ENCODE peak calls at places on chromosomes 2 and 18, in seven cellular contexts. T is RWPE1, G is ascending aorta, Z is endothelial cell of umbilical vein, A is brain microvascular endothelial cell, Y is dorsolateral prefrontal cortex, M is HepG2. D is an unnamed sample.

GRCh38 chr2:191274404-191274803 is 29.2 kb downstream of the MYO1B start:
- DNase-seq in A (no peak), Y (no peak), G (no peak), T (no peak), Z (no peak), M (no peak), D (no peak)

GRCh38 chr18:62030091-62030985 is 137.5 kb upstream of the RNF152 start:
- DNase-seq in M (no peak), T (no peak), Z (no peak), G (no peak), Y (no peak), A (no peak), D (no peak)

GRCh38 chr2:15084826-15085489 is 452.4 kb downstream of the LRATD1 start:
- DNase-seq in Y (no peak), M (no peak), A (no peak), G (no peak), T (no peak), Z (no peak), D (no peak)

GRCh38 chr2:42196403-42197267 is 27.5 kb downstream of the EML4 start:
- DNase-seq in A (peak), T (no peak), Z (peak), Y (no peak), G (no peak), M (peak), D (no peak)

GRCh38 chr18:63336366-63337099 is 17.0 kb upstream of the BCL2 start:
- DNase-seq in M (peak), T (peak), G (no peak), Z (peak), Y (no peak), A (peak), D (peak)

GRCh38 chr2:128605931-128606330 is 287.3 kb upstream of the HS6ST1 start:
- DNase-seq in G (peak), A (no peak), Y (no peak), Z (no peak), T (no peak), M (no peak), D (no peak)

GRCh38 chr2:207813221-207813916 is 43.7 kb upstream of the FZD5 start:
- DNase-seq in Z (no peak), M (no peak), A (no peak), T (no peak), G (no peak), Y (peak), D (no peak)

GRCh38 chr2:126383800-126384199 is 272.2 kb upstream of the GYPC start:
- DNase-seq in A (no peak), M (no peak), Y (no peak), G (no peak), T (no peak), Z (no peak), D (no peak)

GRCh38 chr2:9627310-9627709 is 3.5 kb downstream of the YWHAQ start:
- DNase-seq in M (no peak), T (no peak), Y (no peak), Z (no peak), G (no peak), A (no peak), D (no peak)

GRCh38 chr2:140275427-140275826 is 1495.2 kb upstream of the NXPH2 start:
- DNase-seq in Y (no peak), T (no peak), M (no peak), G (no peak), A (no peak), Z (no peak), D (no peak)

GRCh38 chr2:216694201-216694825 is 1.0 kb downstream of the IGFBP5 start:
- DNase-seq in Z (peak), T (no peak), M (no peak), G (peak), Y (peak), A (peak), D (no peak)

GRCh38 chr18:55546873-55547704 is 40.9 kb downstream of the TCF4 start:
- DNase-seq in T (no peak), A (peak), G (no peak), M (no peak), Z (peak), Y (peak), D (peak)

GRCh38 chr2:241154915-241155314 is 4.6 kb downstream of the PPP1R7 start:
- DNase-seq in A (no peak), Y (peak), T (no peak), G (no peak), M (no peak), Z (no peak), D (no peak)

GRCh38 chr2:54404270-54404669 is 51.9 kb upstream of the SPTBN1 start:
- DNase-seq in M (no peak), G (no peak), Y (no peak), Z (no peak), T (no peak), A (no peak), D (no peak)

GRCh38 chr18:21851327-21851961 is 110.9 kb downstream of the MIB1 start:
- DNase-seq in G (no peak), A (no peak), T (peak), Z (peak), Y (no peak), M (no peak), D (no peak)

GRCh38 chr2:127695491-127696472 is 5.5 kb upstream of the SFT2D3 start:
- DNase-seq in T (no peak), M (no peak), G (peak), A (peak), Z (peak), Y (peak), D (no peak)

GRCh38 chr2:72893594-72894319 is 6.5 kb downstream of the SPR start:
- DNase-seq in M (peak), Z (peak), Y (peak), T (peak), G (peak), A (peak), D (peak)

GRCh38 chr2:189548686-189549439 is 31.7 kb downstream of the SLC40A1 start:
- DNase-seq in A (no peak), T (no peak), Y (no peak), M (peak), Z (no peak), G (no peak), D (no peak)

GRCh38 chr2:105321875-105322646 is 7.5 kb downstream of the TGFBRAP1 start:
- DNase-seq in G (no peak), Y (no peak), Z (no peak), T (no peak), M (no peak), A (no peak), D (no peak)

GRCh38 chr2:119464977-119465376 is 33.3 kb downstream of the TMEM37 start:
- DNase-seq in G (no peak), M (no peak), T (no peak), A (no peak), Y (no peak), Z (no peak), D (no peak)

GRCh38 chr2:213545481-213545880 is 261.2 kb downstream of the SPAG16 start:
- DNase-seq in M (no peak), G (no peak), Y (no peak), A (no peak), Z (no peak), T (no peak), D (no peak)

GRCh38 chr2:119849838-119850565 is 90.3 kb downstream of the PTPN4 start:
- DNase-seq in T (no peak), G (no peak), M (no peak), A (no peak), Z (no peak), Y (no peak), D (no peak)

GRCh38 chr2:47230418-47230817 is 75.3 kb upstream of the STPG4 start:
- DNase-seq in Z (no peak), A (no peak), T (no peak), G (peak), Y (peak), M (no peak), D (no peak)

GRCh38 chr18:50042611-50043010 is 152.3 kb downstream of the MYO5B start:
- DNase-seq in Z (no peak), A (no peak), M (no peak), G (no peak), Y (no peak), T (no peak), D (no peak)

GRCh38 chr18:730692-731091 is 18.3 kb upstream of the ENOSF1 start:
- DNase-seq in M (no peak), A (no peak), T (no peak), G (no peak), Z (no peak), Y (no peak), D (no peak)

DNA sequence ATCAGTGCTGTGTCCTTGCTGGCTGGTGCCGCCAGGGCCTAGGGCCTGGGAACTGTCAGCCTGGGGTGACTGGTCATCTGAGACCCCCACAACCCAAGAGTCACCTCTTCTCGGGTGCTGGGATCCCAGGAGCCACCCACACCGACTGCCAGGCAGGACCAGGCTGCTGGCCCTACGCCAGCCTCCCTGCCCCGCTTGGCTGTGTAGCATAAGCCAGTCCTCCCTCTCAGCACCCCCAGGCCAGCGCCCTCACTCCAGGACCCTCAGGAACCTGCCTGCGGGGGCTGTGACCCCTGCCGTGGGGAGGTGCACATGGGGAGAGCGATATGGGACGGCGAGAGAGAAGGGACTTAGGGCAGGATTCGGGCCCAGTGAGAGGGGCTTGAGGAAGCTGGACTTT is 9.5 kb downstream of the ARHGEF4 start:
- DNase-seq in Y (no peak), A (no peak), M (no peak), G (no peak), T (no peak), Z (no peak), D (no peak)
- H3K27ac ChIP-seq in Y (no peak), A (no peak), M (no peak), G (no peak), T (peak), Z (no peak), D (no peak)

DNA sequence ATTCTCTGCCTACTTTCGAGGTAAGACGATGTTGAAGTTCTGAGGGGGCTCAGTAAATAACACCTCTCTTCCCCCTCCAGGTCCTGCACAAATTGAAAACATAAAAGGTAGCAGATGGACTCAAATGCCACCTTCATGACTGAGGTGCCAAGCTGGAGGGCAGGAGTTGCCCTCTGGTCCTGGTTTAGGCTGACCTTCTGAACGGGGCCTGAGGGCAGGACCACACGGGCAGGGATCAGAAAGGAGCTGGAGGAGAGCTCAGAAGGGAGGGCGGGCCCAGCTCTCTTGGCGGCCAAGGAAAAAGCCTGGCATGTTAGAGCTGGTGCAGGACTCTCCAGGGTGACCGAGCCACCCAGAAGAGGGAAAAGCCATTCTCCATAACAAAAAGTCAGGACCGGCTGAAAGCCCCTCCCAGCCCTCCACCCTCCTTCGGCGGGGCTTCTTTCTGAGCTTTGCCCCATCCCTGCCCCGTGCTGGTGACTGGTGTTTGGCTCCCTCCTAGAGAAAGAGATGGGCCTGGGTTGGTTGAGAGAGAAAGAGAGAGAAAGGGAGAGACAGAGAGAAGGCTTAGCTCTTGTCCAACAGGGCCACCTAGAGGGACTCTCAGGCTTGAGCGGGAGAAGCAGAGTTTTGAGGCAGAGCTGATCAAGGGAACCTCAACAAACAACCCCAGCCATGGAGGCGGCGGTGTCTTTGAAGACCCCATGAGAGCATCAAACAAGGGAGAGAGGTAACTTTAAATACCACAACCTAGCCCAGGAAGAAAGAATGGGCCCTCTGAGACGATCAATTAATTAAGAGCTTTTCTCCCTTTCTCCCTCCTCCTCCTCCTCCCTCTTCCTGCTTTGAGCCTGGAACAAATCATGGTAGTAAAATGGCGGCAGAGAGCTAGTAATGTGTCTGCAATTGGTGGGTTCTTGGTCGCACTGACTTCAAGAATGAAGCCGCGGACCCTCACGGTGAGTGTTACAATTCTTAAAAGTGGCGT is 50.8 kb downstream of the WIPF1 start:
- DNase-seq in G (no peak), Z (peak), A (peak), T (no peak), Y (no peak), M (peak), D (no peak)
- TF ChIP-seq CTCF in G (no peak), Z (peak), A (peak), T (no peak), Y (peak), M (peak), D (peak)

GRCh38 chr2:230866704-230867561 is 2.2 kb downstream of the ITM2C start:
- DNase-seq in M (no peak), T (no peak), Y (peak), A (no peak), G (no peak), Z (peak), D (no peak)
- H3K27ac ChIP-seq in M (no peak), T (peak), Y (peak), A (no peak), G (peak), Z (no peak), D (no peak)

GRCh38 chr2:168993538-168993937 is 37.6 kb downstream of the ABCB11 start:
- DNase-seq in G (no peak), T (no peak), A (no peak), M (no peak), Z (peak), Y (no peak), D (no peak)
- TF ChIP-seq CTCF in G (no peak), T (no peak), A (no peak), M (no peak), Z (no peak), Y (no peak), D (no peak)

D was measured in AG04450.